ENCODE peak calls at places on chromosomes 16 and 17, in nine cellular contexts. One of them, this sample, is unnamed.

GRCh38 chr16:75264999-75265910 is 13.8 kb upstream of the BCAR1 start:
- DNase-seq in ovary: peak; percentile 72
- DNase-seq in A549: no peak
- DNase-seq in sigmoid colon: peak; percentile 82
- DNase-seq in transverse colon: peak; percentile 72
- DNase-seq in tibial nerve: no peak
- DNase-seq in HepG2: no peak
- DNase-seq in stomach: peak; percentile 68
- DNase-seq in H1: peak; percentile 60
- DNase-seq in this sample: peak; percentile 81

GRCh38 chr16:81786321-81786720 is 7.2 kb downstream of the PLCG2 start:
- DNase-seq in ovary: no peak
- DNase-seq in A549: no peak
- DNase-seq in sigmoid colon: no peak
- DNase-seq in transverse colon: no peak
- DNase-seq in tibial nerve: no peak
- DNase-seq in HepG2: no peak
- DNase-seq in stomach: no peak
- DNase-seq in H1: no peak
- DNase-seq in this sample: no peak

GRCh38 chr16:48383204-48383876 is 1.9 kb downstream of the SIAH1 start:
- DNase-seq in ovary: no peak
- DNase-seq in A549: no peak
- DNase-seq in sigmoid colon: no peak
- DNase-seq in transverse colon: no peak
- DNase-seq in tibial nerve: no peak
- DNase-seq in HepG2: no peak
- DNase-seq in stomach: no peak
- DNase-seq in H1: no peak
- DNase-seq in this sample: no peak

GRCh38 chr17:62591323-62591722 is 36.1 kb upstream of the MRC2 start:
- DNase-seq in ovary: no peak
- DNase-seq in A549: no peak
- DNase-seq in sigmoid colon: no peak
- DNase-seq in transverse colon: no peak
- DNase-seq in tibial nerve: no peak
- DNase-seq in HepG2: no peak
- DNase-seq in stomach: no peak
- DNase-seq in H1: no peak
- DNase-seq in this sample: no peak

GRCh38 chr16:15466886-15467781 is 32.7 kb downstream of the BMERB1 start:
- DNase-seq in ovary: no peak
- DNase-seq in A549: peak; percentile 37
- DNase-seq in sigmoid colon: no peak
- DNase-seq in transverse colon: no peak
- DNase-seq in tibial nerve: no peak
- DNase-seq in HepG2: peak; percentile 35
- DNase-seq in stomach: no peak
- DNase-seq in H1: no peak
- DNase-seq in this sample: no peak

GRCh38 chr17:73427198-73427597 is 115.4 kb upstream of the CDC42EP4 start:
- DNase-seq in ovary: no peak
- DNase-seq in A549: peak; percentile 59
- DNase-seq in sigmoid colon: no peak
- DNase-seq in transverse colon: no peak
- DNase-seq in tibial nerve: no peak
- DNase-seq in HepG2: peak; percentile 18
- DNase-seq in stomach: no peak
- DNase-seq in H1: no peak
- DNase-seq in this sample: no peak

GRCh38 chr17:41932821-41933389 is 2.5 kb downstream of the ODAD4 start:
- DNase-seq in ovary: no peak
- DNase-seq in A549: no peak
- DNase-seq in sigmoid colon: no peak
- DNase-seq in transverse colon: no peak
- DNase-seq in tibial nerve: no peak
- DNase-seq in HepG2: no peak
- DNase-seq in stomach: no peak
- DNase-seq in H1: no peak
- DNase-seq in this sample: no peak

GRCh38 chr17:17041018-17041521 is 1.2 kb upstream of the MPRIP start:
- DNase-seq in ovary: peak; percentile 27
- DNase-seq in A549: peak; percentile 68
- DNase-seq in sigmoid colon: no peak
- DNase-seq in transverse colon: no peak
- DNase-seq in tibial nerve: no peak
- DNase-seq in HepG2: peak; percentile 60
- DNase-seq in stomach: no peak
- DNase-seq in H1: no peak
- DNase-seq in this sample: no peak

GRCh38 chr17:10127819-10128375 is 70.5 kb downstream of the GAS7 start:
- DNase-seq in ovary: peak; percentile 84
- DNase-seq in A549: no peak
- DNase-seq in sigmoid colon: peak; percentile 94
- DNase-seq in transverse colon: peak; percentile 59
- DNase-seq in tibial nerve: peak; percentile 67
- DNase-seq in HepG2: no peak
- DNase-seq in stomach: peak; percentile 42
- DNase-seq in H1: no peak
- DNase-seq in this sample: peak; percentile 93

GRCh38 chr16:58098207-58099096 is 30.7 kb downstream of the CFAP20 start:
- DNase-seq in ovary: no peak
- DNase-seq in A549: peak; percentile 21
- DNase-seq in sigmoid colon: peak; percentile 54
- DNase-seq in transverse colon: no peak
- DNase-seq in tibial nerve: no peak
- DNase-seq in HepG2: no peak
- DNase-seq in stomach: no peak
- DNase-seq in H1: no peak
- DNase-seq in this sample: no peak

GRCh38 chr17:50198026-50198669 is 3.3 kb downstream of the COL1A1 start:
- DNase-seq in ovary: no peak
- DNase-seq in A549: peak; percentile 84
- DNase-seq in sigmoid colon: peak; percentile 85
- DNase-seq in transverse colon: peak; percentile 79
- DNase-seq in tibial nerve: no peak
- DNase-seq in HepG2: peak; percentile 72
- DNase-seq in stomach: peak; percentile 73
- DNase-seq in H1: no peak
- DNase-seq in this sample: no peak

DNA sequence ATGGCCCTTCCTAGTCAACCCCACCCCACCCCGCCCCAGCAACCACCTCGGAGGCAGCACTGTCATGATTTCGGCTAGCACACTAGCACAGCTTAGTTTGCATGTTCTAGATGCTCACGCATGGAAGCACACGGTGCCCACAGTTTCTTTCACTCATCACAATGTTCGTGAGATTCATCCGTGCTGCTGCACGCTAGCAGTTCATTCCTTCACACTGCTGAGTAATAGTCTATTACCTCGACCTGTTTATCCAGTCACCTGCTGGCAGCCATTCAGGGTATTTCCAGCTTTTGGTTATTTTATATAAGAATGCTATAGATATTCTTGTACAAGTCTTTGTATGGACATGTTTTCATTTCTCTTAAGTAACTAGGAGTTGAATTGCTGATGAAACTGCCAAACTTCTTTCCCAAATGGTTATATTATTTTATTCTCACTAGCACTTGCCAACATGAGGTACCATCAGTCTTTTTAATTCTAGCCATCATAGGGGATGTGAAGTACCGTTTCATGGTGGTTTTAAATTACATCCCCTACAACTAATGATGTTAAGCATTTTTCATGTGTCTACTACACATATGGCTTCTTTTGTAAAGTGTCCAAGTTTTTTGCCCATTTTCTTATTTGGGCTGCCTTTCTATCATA is 75.7 kb downstream of the CYTH1 start:
- DNase-seq in ovary: no peak
- DNase-seq in A549: peak; percentile 79
- DNase-seq in sigmoid colon: no peak
- DNase-seq in transverse colon: peak; percentile 20
- DNase-seq in tibial nerve: no peak
- DNase-seq in HepG2: no peak
- DNase-seq in stomach: peak; percentile 26
- DNase-seq in H1: no peak
- DNase-seq in this sample: no peak
- TF ChIP-seq POLR2A in ovary: no peak
- TF ChIP-seq POLR2A in A549: no peak
- TF ChIP-seq POLR2A in sigmoid colon: no peak
- TF ChIP-seq POLR2A in transverse colon: no peak
- TF ChIP-seq POLR2A in tibial nerve: no peak
- TF ChIP-seq POLR2A in HepG2: no peak
- TF ChIP-seq POLR2A in stomach: no peak
- TF ChIP-seq POLR2A in H1: no peak
- TF ChIP-seq POLR2A in this sample: no peak

DNA sequence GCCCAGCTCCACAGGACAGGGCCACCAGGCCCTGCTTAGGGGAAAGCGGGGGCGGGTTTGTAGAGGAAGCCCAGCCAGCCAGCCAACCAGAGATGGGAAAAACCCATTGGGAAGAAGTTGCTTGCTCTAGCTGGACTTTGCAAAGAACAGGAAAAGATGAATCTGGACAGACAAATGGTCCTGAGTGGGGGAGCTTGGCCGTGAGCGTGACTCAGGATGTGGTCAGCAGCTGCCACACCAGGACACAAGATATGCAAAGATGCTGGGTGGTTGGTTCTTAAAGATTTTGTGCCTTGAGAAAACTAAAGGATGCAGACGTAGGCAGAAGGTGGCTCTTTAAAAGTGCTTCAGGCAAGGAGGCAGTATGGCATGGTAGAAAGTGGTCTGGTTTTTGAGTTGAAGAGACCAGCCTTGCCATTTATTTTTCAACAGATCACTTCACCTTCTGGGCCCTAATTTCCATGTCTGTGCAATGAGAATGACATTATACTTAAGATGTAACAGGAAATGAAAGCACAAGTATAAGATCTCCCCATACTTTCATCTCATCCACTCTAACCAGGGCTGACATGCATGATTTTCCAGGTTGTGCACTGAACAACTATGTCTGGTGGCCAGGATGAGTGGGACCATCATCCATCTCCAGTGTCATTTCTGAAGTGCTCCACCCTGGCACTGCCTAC is 27.8 kb upstream of the HEATR6 start:
- DNase-seq in ovary: no peak
- DNase-seq in A549: no peak
- DNase-seq in sigmoid colon: no peak
- DNase-seq in transverse colon: no peak
- DNase-seq in tibial nerve: no peak
- DNase-seq in HepG2: no peak
- DNase-seq in stomach: no peak
- DNase-seq in H1: no peak
- DNase-seq in this sample: no peak
- TF ChIP-seq EP300 in ovary: no peak
- TF ChIP-seq EP300 in A549: no peak
- TF ChIP-seq EP300 in sigmoid colon: no peak
- TF ChIP-seq EP300 in transverse colon: no peak
- TF ChIP-seq EP300 in tibial nerve: no peak
- TF ChIP-seq EP300 in HepG2: no peak
- TF ChIP-seq EP300 in stomach: no peak
- TF ChIP-seq EP300 in H1: no peak
- TF ChIP-seq EP300 in this sample: no peak

GRCh38 chr16:30525844-30526136 is 576 bp downstream of the ZNF768 start:
- DNase-seq in ovary: peak; percentile 35
- DNase-seq in A549: no peak
- DNase-seq in sigmoid colon: no peak
- DNase-seq in transverse colon: no peak
- DNase-seq in tibial nerve: no peak
- DNase-seq in HepG2: no peak
- DNase-seq in stomach: no peak
- DNase-seq in H1: no peak
- DNase-seq in this sample: no peak

GRCh38 chr16:30527635-30528178 is 1.3 kb upstream of the ZNF768 start:
- DNase-seq in ovary: no peak
- DNase-seq in A549: no peak
- DNase-seq in sigmoid colon: no peak
- DNase-seq in transverse colon: peak; percentile 62
- DNase-seq in tibial nerve: no peak
- DNase-seq in HepG2: no peak
- DNase-seq in stomach: peak; percentile 36
- DNase-seq in H1: no peak
- DNase-seq in this sample: no peak

GRCh38 chr16:30526137-30526822 is at the start of gene ZNF768:
- DNase-seq in ovary: peak; percentile 68
- DNase-seq in A549: peak; percentile 33
- DNase-seq in sigmoid colon: peak; percentile 79
- DNase-seq in transverse colon: peak; percentile 46
- DNase-seq in tibial nerve: no peak
- DNase-seq in HepG2: peak; percentile 38
- DNase-seq in stomach: no peak
- DNase-seq in H1: peak; percentile 81
- DNase-seq in this sample: peak; percentile 88

GRCh38 chr16:30528799-30529457 is 2.6 kb upstream of the ZNF768 start:
- DNase-seq in ovary: no peak
- DNase-seq in A549: no peak
- DNase-seq in sigmoid colon: no peak
- DNase-seq in transverse colon: no peak
- DNase-seq in tibial nerve: no peak
- DNase-seq in HepG2: no peak
- DNase-seq in stomach: no peak
- DNase-seq in H1: no peak
- DNase-seq in this sample: no peak

GRCh38 chr16:30526823-30527634 is 663 bp upstream of the ZNF768 start:
- DNase-seq in ovary: peak; percentile 99
- DNase-seq in A549: peak; percentile 97
- DNase-seq in sigmoid colon: peak; percentile 99
- DNase-seq in transverse colon: peak; percentile 99
- DNase-seq in tibial nerve: peak; percentile 96
- DNase-seq in HepG2: peak; percentile 97
- DNase-seq in stomach: peak; percentile 99
- DNase-seq in H1: peak; percentile 97
- DNase-seq in this sample: peak; percentile 99
- TF ChIP-seq CTCF in ovary: no peak
- TF ChIP-seq CTCF in A549: peak; percentile 14
- TF ChIP-seq CTCF in sigmoid colon: peak; percentile 20
- TF ChIP-seq CTCF in transverse colon: peak; percentile 33
- TF ChIP-seq CTCF in tibial nerve: peak; percentile 29
- TF ChIP-seq CTCF in HepG2: peak; percentile 54
- TF ChIP-seq CTCF in stomach: peak; percentile 19
- TF ChIP-seq CTCF in H1: peak; percentile 25
- TF ChIP-seq CTCF in this sample: no peak

DNA sequence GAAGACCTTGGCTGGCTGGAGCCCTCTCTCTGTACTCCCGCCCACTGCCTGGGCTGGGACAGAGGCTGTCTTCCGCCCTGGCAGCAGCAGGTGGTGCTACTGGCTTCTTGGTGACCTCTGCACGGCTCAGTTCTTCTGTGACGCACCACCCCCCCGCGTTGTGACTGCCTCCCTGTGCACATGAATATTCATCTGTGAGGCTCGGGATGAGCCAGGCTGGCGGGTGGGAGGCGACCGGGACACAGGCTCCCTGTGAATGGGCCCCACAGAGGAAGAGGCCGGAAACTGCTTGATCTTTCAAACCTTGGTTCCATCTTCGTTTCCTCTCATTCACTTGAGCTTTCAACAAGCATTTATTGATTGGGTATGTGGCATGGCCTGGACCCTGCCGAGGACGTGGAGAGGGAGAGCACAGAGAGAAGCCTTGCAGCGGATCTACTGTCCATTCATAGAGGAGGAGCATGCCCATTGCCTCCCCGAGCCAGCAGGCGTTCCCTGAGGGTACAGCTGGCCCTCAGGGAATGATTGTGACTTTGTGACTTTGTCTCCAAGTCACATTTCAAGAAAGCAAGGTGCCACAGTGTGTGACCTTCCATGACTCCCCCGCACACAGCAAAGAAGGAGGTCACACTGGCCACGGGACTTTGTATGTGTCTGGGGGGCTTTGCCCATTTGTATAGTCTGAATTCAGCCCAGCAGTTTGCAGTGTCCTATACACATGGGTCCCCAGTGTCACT is 45.0 kb downstream of the B9D1 start:
- DNase-seq in ovary: peak; percentile 89
- DNase-seq in A549: peak; percentile 60
- DNase-seq in sigmoid colon: peak; percentile 90
- DNase-seq in transverse colon: peak; percentile 86
- DNase-seq in tibial nerve: peak; percentile 75
- DNase-seq in HepG2: peak; percentile 89
- DNase-seq in stomach: peak; percentile 36
- DNase-seq in H1: peak; percentile 80
- DNase-seq in this sample: peak; percentile 78
- TF ChIP-seq POLR2A in ovary: no peak
- TF ChIP-seq POLR2A in A549: no peak
- TF ChIP-seq POLR2A in sigmoid colon: no peak
- TF ChIP-seq POLR2A in transverse colon: no peak
- TF ChIP-seq POLR2A in tibial nerve: no peak
- TF ChIP-seq POLR2A in HepG2: peak; percentile 36
- TF ChIP-seq POLR2A in stomach: no peak
- TF ChIP-seq POLR2A in H1: no peak
- TF ChIP-seq POLR2A in this sample: no peak